ENCODE peak calls at places on chromosomes 13 and 19, in six cellular contexts. H is breast epithelium, C is A549, E is HCT116, M is suprapubic skin, Z is ovary. A is an unnamed sample.

GRCh38 chr13:89113744-89114143 is 1442.6 kb downstream of the SLITRK5 start:
- DNase-seq in H (no peak), C (no peak), E (no peak), M (no peak), Z (no peak), A (no peak)

GRCh38 chr19:17948474-17948966 is 15.7 kb downstream of the CCDC124 start:
- DNase-seq in H (no peak), C (no peak), E (no peak), M (no peak), Z (no peak), A (no peak)

GRCh38 chr13:73138276-73138950 is 79.6 kb downstream of the KLF5 start:
- DNase-seq in H (no peak), C (peak), E (no peak), M (no peak), Z (no peak), A (no peak)

GRCh38 chr13:37475966-37476365 is 122.6 kb downstream of the POSTN start:
- DNase-seq in H (no peak), C (no peak), E (no peak), M (no peak), Z (no peak), A (no peak)

GRCh38 chr19:40596608-40597328 is 4.4 kb upstream of the LTBP4 start:
- DNase-seq in H (no peak), C (peak), E (peak), M (no peak), Z (peak), A (peak)

GRCh38 chr13:94195715-94196114 is 283.8 kb downstream of the DCT start:
- DNase-seq in H (no peak), C (no peak), E (no peak), M (no peak), Z (no peak), A (no peak)

GRCh38 chr19:49889687-49890348 is 6.9 kb downstream of the IL4I1 start:
- DNase-seq in H (peak), C (peak), E (peak), M (peak), Z (peak), A (peak)

GRCh38 chr19:30791116-30791515 is 418.9 kb downstream of the ZNF536 start:
- DNase-seq in H (no peak), C (no peak), E (no peak), M (no peak), Z (no peak), A (no peak)

GRCh38 chr13:35956074-35956473 is 175.1 kb downstream of the DCLK1 start:
- DNase-seq in H (no peak), C (no peak), E (no peak), M (no peak), Z (no peak), A (no peak)

GRCh38 chr19:16814526-16815100 is 14.6 kb upstream of the SIN3B start:
- DNase-seq in H (no peak), C (no peak), E (no peak), M (no peak), Z (no peak), A (no peak)

GRCh38 chr19:17419154-17419490 is 725 bp upstream of the MVB12A start:
- DNase-seq in H (no peak), C (no peak), E (no peak), M (no peak), Z (no peak), A (no peak)

GRCh38 chr13:41693434-41693833 is 236.1 kb downstream of the RGCC start:
- DNase-seq in H (no peak), C (no peak), E (no peak), M (no peak), Z (no peak), A (no peak)

GRCh38 chr13:65133094-65133493 is 2097.0 kb downstream of the PCDH9 start:
- DNase-seq in H (no peak), C (no peak), E (peak), M (no peak), Z (no peak), A (no peak)

GRCh38 chr19:35518313-35518712 is 4.9 kb upstream of the DMKN start:
- DNase-seq in H (no peak), C (peak), E (peak), M (no peak), Z (no peak), A (no peak)

GRCh38 chr19:47210689-47211316 is 20.2 kb downstream of the BBC3 start:
- DNase-seq in H (peak), C (peak), E (no peak), M (peak), Z (peak), A (peak)

GRCh38 chr19:41089955-41090354 is 1.7 kb downstream of the CYP2A13 start:
- DNase-seq in H (no peak), C (no peak), E (no peak), M (no peak), Z (no peak), A (no peak)

GRCh38 chr19:1860133-1860775 is 3.1 kb downstream of the KLF16 start:
- DNase-seq in H (peak), C (no peak), E (no peak), M (no peak), Z (peak), A (no peak)

GRCh38 chr13:80037505-80037888 is 303.4 kb downstream of the SPRY2 start:
- DNase-seq in H (no peak), C (no peak), E (no peak), M (no peak), Z (no peak), A (no peak)

GRCh38 chr19:33406521-33407139 is 33.1 kb downstream of the CEBPG start:
- DNase-seq in H (no peak), C (peak), E (peak), M (peak), Z (peak), A (peak)

GRCh38 chr13:36341718-36342117 is 4.5 kb downstream of the SPART start:
- DNase-seq in H (no peak), C (no peak), E (no peak), M (no peak), Z (no peak), A (no peak)

GRCh38 chr13:26604784-26605183 is 47.3 kb downstream of the WASF3 start:
- DNase-seq in H (peak), C (no peak), E (no peak), M (peak), Z (peak), A (peak)

GRCh38 chr13:111232191-111232590 is 88.3 kb upstream of the TEX29 start:
- DNase-seq in H (no peak), C (no peak), E (no peak), M (no peak), Z (no peak), A (no peak)
- TF ChIP-seq POLR2A in H (no peak), C (no peak), E (no peak), M (no peak), Z (no peak), A (no peak)

DNA sequence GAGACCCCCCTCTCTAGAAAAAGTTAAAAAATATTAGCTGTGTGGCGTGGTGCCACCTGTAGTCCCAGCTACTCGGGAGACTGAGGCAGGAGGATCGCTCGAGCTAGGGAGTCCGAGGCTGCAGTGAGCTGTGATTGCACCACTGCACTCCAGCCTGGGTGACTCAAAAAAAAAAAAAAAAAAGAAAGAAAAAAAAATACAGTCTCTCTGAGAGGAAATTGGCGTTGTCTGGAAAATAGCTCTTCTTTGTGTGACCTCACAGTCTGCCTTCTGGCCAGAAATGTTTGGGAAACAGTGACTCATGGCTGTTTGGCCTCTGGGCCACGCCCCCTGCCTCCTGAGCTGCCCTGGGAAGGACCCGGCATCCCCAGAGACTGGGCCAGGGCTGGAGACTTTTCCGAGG is 10.7 kb downstream of the MARCHF2 start:
- DNase-seq in H (peak), C (peak), E (peak), M (peak), Z (peak), A (peak)
- H3K4me3 ChIP-seq in H (no peak), C (no peak), E (no peak), M (peak), Z (no peak), A (no peak)

GRCh38 chr19:738509-739128 is 12.3 kb upstream of the MISP start:
- DNase-seq in H (no peak), C (no peak), E (no peak), M (no peak), Z (no peak), A (no peak)

GRCh38 chr19:739998-740715 is 10.8 kb upstream of the MISP start:
- DNase-seq in H (no peak), C (no peak), E (no peak), M (no peak), Z (peak), A (no peak)

GRCh38 chr19:743168-743687 is 7.7 kb upstream of the MISP start:
- DNase-seq in H (no peak), C (no peak), E (no peak), M (no peak), Z (peak), A (peak)

GRCh38 chr19:742540-743075 is 8.3 kb upstream of the MISP start:
- DNase-seq in H (no peak), C (no peak), E (no peak), M (no peak), Z (no peak), A (no peak)

GRCh38 chr19:741506-742131 is 9.3 kb upstream of the MISP start:
- DNase-seq in H (no peak), C (peak), E (no peak), M (no peak), Z (peak), A (no peak)
- TF ChIP-seq POLR2A in H (no peak), C (no peak), E (no peak), M (no peak), Z (no peak), A (no peak)

GRCh38 chr19:45765365-45766292 is 3.4 kb downstream of the SIX5 start:
- DNase-seq in H (no peak), C (no peak), E (no peak), M (no peak), Z (peak), A (no peak)
- H3K4me3 ChIP-seq in H (peak), C (no peak), E (no peak), M (no peak), Z (no peak), A (no peak)